ENCODE peak calls at places on chromosomes 13 and 19, in eight cellular contexts. Z is GM23338, N is PC-3, E is pancreas, J is lower lobe of right lung, P is psoas muscle, G is testis, Q is tibial nerve. I is an unnamed sample. For H3K4me1, the result is how much of the 10 kb centered on the place peaks cover.

GRCh38 chr13:57858376-57858775 is 226.8 kb downstream of the PCDH17 start:
- DNase-seq in N (no peak), P (no peak), J (no peak), Z (no peak), G (no peak), E (no peak), Q (no peak), I (no peak)

GRCh38 chr13:42333613-42334328 is 61.8 kb downstream of the AKAP11 start:
- DNase-seq in E (no peak), J (no peak), N (peak), P (no peak), Z (peak), G (peak), Q (no peak), I (no peak)

GRCh38 chr19:46614114-46614701 is 10.7 kb downstream of the PTGIR start:
- DNase-seq in Z (peak), E (peak), P (peak), J (peak), Q (peak), G (peak), N (peak), I (peak)

GRCh38 chr19:17841810-17842662 is 5.7 kb downstream of the JAK3 start:
- DNase-seq in P (peak), J (peak), Q (peak), G (peak), Z (peak), N (peak), E (peak), I (peak)

GRCh38 chr19:18708452-18709231 is 25.2 kb downstream of the CRTC1 start:
- DNase-seq in P (peak), N (no peak), G (no peak), Q (no peak), E (no peak), Z (no peak), J (no peak), I (peak)

GRCh38 chr13:25738342-25738771 is 313.5 kb downstream of the SHISA2 start:
- DNase-seq in J (no peak), P (no peak), E (no peak), Z (no peak), N (no peak), Q (no peak), G (no peak), I (no peak)

GRCh38 chr13:22883961-22884360 is 296.8 kb upstream of the SGCG start:
- DNase-seq in Q (no peak), N (no peak), E (no peak), J (no peak), G (no peak), P (no peak), Z (no peak), I (peak)

GRCh38 chr13:75749407-75749806 is 113.3 kb downstream of the LMO7 start:
- DNase-seq in P (peak), Z (peak), G (no peak), N (peak), Q (no peak), E (no peak), J (no peak), I (peak)

GRCh38 chr13:20882206-20882605 is 20.3 kb downstream of the XPO4 start:
- DNase-seq in P (no peak), G (no peak), Q (no peak), J (no peak), E (no peak), N (no peak), Z (peak), I (no peak)

GRCh38 chr19:16369664-16370576 is 45.3 kb downstream of the KLF2 start:
- DNase-seq in J (peak), P (peak), Q (no peak), N (no peak), G (no peak), Z (no peak), E (no peak), I (peak)

GRCh38 chr19:36916991-36917390 is 859 bp downstream of the ZNF568 start:
- DNase-seq in Q (no peak), G (peak), N (no peak), E (no peak), P (no peak), J (no peak), Z (peak), I (no peak)

GRCh38 chr19:48784527-48784926 is 26.3 kb downstream of the BCAT2 start:
- DNase-seq in N (peak), P (no peak), J (no peak), Q (no peak), G (no peak), Z (no peak), E (no peak), I (no peak)

GRCh38 chr13:66222127-66222526 is 1008.0 kb downstream of the PCDH9 start:
- DNase-seq in J (no peak), N (no peak), E (no peak), P (no peak), G (no peak), Q (no peak), Z (no peak), I (no peak)

GRCh38 chr13:73943137-73943964 is 190.9 kb downstream of the KLF12 start:
- DNase-seq in Q (no peak), Z (no peak), P (no peak), N (no peak), J (no peak), G (no peak), E (no peak), I (no peak)

GRCh38 chr19:39223703-39224279 is 19.7 kb upstream of the SYCN start:
- DNase-seq in G (no peak), J (no peak), E (no peak), P (no peak), Z (peak), N (peak), Q (no peak), I (no peak)

GRCh38 chr13:110407531-110407930 is 100.4 kb downstream of the COL4A2 start:
- DNase-seq in P (no peak), J (no peak), Q (no peak), Z (no peak), G (no peak), N (no peak), E (no peak), I (no peak)

GRCh38 chr13:110407021-110407420 is 99.9 kb downstream of the COL4A2 start:
- DNase-seq in Z (no peak), E (no peak), N (no peak), Q (no peak), G (no peak), P (no peak), J (no peak), I (no peak)

GRCh38 chr13:110410000-110410399 is 102.9 kb downstream of the COL4A2 start:
- DNase-seq in J (no peak), Q (no peak), E (no peak), G (no peak), P (no peak), N (no peak), Z (no peak), I (no peak)

GRCh38 chr13:110409581-110409992 is 102.5 kb downstream of the COL4A2 start:
- DNase-seq in J (no peak), Q (no peak), P (no peak), E (no peak), Z (no peak), N (peak), G (no peak), I (peak)

GRCh38 chr13:110408286-110408685 is 101.2 kb downstream of the COL4A2 start:
- DNase-seq in P (no peak), Z (no peak), G (no peak), E (no peak), N (no peak), Q (no peak), J (no peak), I (no peak)
- H3K4me1 ChIP-seq in P (under half), Z (under half), G (under half), E (under half), N (under half), Q (under half), J (half or more), I (under half)

GRCh38 chr19:7672522-7672921 is 3.7 kb downstream of the RETN start:
- DNase-seq in G (no peak), E (no peak), P (no peak), Q (no peak), Z (no peak), J (no peak), N (no peak), I (no peak)

GRCh38 chr19:7670790-7671189 is 1.9 kb downstream of the RETN start:
- DNase-seq in P (no peak), E (no peak), Q (no peak), N (no peak), Z (peak), J (no peak), G (no peak), I (no peak)

GRCh38 chr19:7670150-7670784 is 1.4 kb downstream of the RETN start:
- DNase-seq in Q (no peak), J (peak), Z (peak), N (no peak), G (peak), E (no peak), P (no peak), I (no peak)

GRCh38 chr19:7668842-7669241 is at the start of gene RETN:
- DNase-seq in J (no peak), Q (no peak), P (no peak), G (no peak), E (no peak), N (no peak), Z (no peak), I (no peak)

DNA sequence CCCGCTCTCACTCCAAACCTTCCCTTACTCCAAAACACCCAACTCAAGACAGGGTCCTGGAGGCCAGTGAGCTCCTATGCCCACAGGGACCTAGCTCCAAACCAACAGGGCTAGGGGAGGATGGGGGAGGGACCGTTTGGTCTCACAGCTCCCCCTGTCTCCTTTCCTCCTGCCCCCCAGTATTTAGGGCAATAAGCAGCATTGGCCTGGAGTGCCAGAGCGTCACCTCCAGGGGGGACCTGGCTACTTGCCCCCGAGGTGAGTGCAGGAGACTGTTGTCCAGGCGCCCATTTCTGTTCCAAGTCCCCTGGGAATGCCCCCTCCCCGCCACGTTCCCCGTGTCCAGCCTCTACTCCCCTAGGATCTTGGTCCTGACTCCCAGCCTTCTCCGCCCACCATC is 792 bp downstream of the RETN start:
- DNase-seq in N (no peak), E (no peak), Q (no peak), P (no peak), G (no peak), J (no peak), Z (no peak), I (no peak)
- H3K4me1 ChIP-seq in N (under half), E (under half), Q (under half), P (under half), G (under half), J (under half), Z (under half), I (under half)

GRCh38 chr19:2318923-2319322 is 9.5 kb downstream of the LSM7 start:
- DNase-seq in N (no peak), P (no peak), E (no peak), G (no peak), J (no peak), Q (no peak), Z (no peak), I (no peak)

GRCh38 chr19:2320939-2321338 is 7.4 kb downstream of the LSM7 start:
- DNase-seq in N (no peak), Q (no peak), J (no peak), P (no peak), G (no peak), Z (no peak), E (no peak), I (peak)

GRCh38 chr19:2317756-2318155 is 9.8 kb upstream of the LINGO3 start:
- DNase-seq in J (no peak), G (no peak), Q (no peak), P (no peak), N (no peak), E (no peak), Z (no peak), I (no peak)

GRCh38 chr19:2320057-2320456 is 8.3 kb downstream of the LSM7 start:
- DNase-seq in E (no peak), N (no peak), P (no peak), Z (no peak), Q (no peak), G (no peak), J (no peak), I (no peak)

GRCh38 chr19:2319551-2319950 is 8.8 kb downstream of the LSM7 start:
- DNase-seq in Z (no peak), J (no peak), P (no peak), N (no peak), G (no peak), E (no peak), Q (no peak), I (no peak)
- H3K4me1 ChIP-seq in Z (under half), J (under half), P (under half), N (under half), G (under half), E (under half), Q (under half), I (under half)

DNA sequence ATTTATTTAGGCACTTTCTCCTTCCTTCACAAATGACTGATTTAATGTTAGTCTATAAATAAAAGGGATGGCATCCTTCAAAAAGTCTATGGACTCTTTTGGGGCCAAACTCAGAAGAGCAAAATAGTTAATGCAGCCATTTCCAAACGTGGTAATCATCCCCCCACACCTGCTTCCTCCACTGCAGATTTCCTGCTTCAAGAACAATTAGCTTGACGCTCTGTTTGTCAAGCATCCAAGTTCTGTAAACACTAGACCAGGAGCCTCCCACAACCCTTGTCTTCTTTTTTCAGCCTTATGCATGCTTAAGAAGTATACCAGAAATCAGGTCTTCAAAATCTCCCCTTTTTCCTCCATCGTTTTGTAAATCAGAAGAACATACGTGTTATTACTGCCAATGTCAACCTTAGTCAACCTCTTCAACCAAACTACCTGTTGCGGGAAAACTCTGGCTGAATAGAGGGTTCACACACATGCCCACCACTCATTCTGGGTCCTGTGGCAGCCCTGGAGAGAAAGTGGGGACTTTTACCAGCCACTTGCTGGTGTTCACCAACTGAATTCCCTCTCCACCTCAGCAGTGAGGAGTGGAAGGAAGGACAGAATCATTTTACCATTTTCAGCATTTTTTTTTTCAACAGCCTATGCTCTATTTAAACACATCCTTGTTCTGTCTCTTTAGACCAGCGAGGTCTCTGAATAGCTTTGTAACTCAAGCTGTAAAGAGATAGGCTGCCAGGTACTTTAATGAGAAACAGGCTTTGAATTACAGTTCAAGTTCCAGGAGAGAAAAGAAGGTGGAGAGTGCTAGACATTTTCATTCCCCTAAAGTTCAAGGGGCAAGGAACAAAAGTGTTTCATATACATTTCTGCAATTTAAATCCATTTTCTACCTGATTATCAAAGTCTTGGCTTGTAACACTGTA is 39.1 kb downstream of the EFNB2 start:
- DNase-seq in P (no peak), N (no peak), Z (no peak), G (no peak), J (no peak), E (no peak), Q (no peak), I (no peak)
- H3K4me1 ChIP-seq in P (half or more), N (under half), Z (under half), G (under half), J (half or more), E (under half), Q (under half), I (under half)

DNA sequence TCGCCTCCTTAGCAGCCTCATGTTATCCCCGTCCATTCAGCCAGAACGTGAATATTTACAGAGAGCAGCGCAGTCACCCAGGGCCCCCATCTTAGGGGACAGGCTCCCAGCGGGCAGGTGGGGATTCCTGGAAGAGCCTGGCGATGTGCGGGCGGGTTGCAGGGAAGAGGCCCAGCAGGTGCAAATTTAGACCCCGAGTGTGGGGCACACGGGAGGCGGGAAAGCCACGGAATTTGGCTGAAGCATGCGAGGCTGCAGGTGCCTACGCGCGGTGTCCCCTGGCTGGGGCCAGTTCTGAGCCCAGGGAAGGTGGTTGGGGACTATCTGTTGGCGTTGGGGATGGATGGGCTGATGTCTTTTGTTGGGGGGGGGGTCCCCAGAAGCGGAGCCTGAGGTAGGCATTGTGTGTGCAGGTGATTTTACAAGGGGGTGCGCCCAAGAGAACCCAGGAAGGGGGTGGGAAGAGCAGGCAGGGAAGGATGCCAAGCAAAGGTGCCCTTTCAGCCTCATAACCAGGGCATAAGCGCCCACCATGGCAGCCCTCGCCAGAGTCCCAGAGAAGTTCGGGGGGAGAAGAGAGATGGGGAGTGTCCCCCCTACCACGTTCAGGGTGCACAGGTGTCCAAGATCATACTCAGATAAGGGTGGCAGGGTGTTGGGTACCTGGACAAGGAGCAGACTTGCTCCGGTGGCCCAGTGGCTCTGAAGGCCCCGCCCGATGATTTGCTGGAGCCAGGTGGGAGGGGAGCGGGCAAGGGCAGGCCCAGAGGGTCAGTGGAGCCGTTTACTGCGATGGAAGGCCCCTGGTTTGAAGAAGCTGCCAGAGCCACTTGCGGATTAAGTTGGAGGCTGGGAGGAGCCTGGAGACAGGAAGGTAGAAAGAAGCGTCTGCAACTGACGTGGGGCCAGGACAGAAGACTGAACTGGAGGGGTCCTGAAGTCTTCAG is 1.2 kb downstream of the TPGS1 start:
- DNase-seq in G (no peak), Z (no peak), J (peak), Q (no peak), E (peak), N (no peak), P (no peak), I (no peak)
- H3K4me1 ChIP-seq in G (under half), Z (under half), J (under half), Q (under half), E (under half), N (under half), P (under half), I (under half)

GRCh38 chr19:51127755-51128154 is 3.0 kb downstream of the SIGLEC9 start:
- DNase-seq in G (no peak), J (no peak), E (no peak), Z (no peak), Q (peak), N (peak), P (no peak), I (no peak)

GRCh38 chr19:51128227-51128626 is 3.5 kb downstream of the SIGLEC9 start:
- DNase-seq in P (no peak), N (no peak), J (no peak), E (no peak), G (no peak), Q (no peak), Z (no peak), I (no peak)

GRCh38 chr19:51127032-51127431 is 2.3 kb downstream of the SIGLEC9 start:
- DNase-seq in Q (no peak), J (no peak), E (no peak), G (no peak), P (no peak), N (no peak), Z (no peak), I (no peak)

GRCh38 chr19:51131780-51132680 is 7.3 kb downstream of the SIGLEC9 start:
- DNase-seq in G (peak), Z (peak), P (no peak), J (peak), N (no peak), E (no peak), Q (peak), I (no peak)

GRCh38 chr19:51129716-51130115 is 5.0 kb downstream of the SIGLEC9 start:
- DNase-seq in P (no peak), J (no peak), Z (no peak), E (no peak), G (no peak), Q (no peak), N (no peak), I (no peak)
- H3K4me1 ChIP-seq in P (under half), J (under half), Z (under half), E (under half), G (under half), Q (under half), N (under half), I (under half)

GRCh38 chr19:13005253-13005652 is 10.0 kb downstream of the NFIX start:
- DNase-seq in Z (no peak), E (no peak), P (no peak), J (no peak), Q (no peak), N (no peak), G (no peak), I (no peak)

GRCh38 chr19:13004273-13004672 is 9.0 kb downstream of the NFIX start:
- DNase-seq in G (no peak), Q (no peak), N (no peak), E (no peak), J (no peak), P (no peak), Z (no peak), I (no peak)

GRCh38 chr19:13007292-13008045 is 12.2 kb downstream of the NFIX start:
- DNase-seq in J (peak), P (peak), Q (peak), Z (no peak), E (peak), G (peak), N (no peak), I (no peak)

GRCh38 chr19:13006431-13007281 is 11.4 kb downstream of the NFIX start:
- DNase-seq in G (no peak), P (peak), E (no peak), Q (no peak), Z (no peak), N (no peak), J (no peak), I (no peak)

DNA sequence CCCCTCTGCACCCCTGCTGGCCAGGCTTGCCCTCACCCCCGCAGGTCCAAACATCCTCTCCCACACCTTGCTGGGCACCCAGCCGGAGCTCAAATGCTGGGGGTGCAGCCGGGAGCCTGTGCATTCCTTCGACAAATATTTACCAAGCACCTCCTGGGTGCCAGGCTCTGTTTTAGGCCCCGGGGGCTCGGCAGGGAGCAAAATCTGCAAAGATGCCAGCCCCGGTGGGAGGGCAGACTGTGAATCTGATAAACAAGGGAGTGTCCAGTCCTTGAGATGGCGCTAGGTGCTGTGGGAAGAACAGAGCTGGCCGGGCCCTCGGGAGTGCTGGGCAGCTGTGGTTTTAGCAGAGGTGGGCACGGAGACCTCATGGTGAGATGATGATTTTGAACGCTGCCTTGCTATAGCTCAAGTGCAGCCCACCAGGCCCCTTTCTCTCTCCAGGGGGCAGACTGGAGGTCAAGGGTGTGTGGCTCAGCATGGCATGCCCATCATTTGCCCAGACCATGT is 10.6 kb downstream of the NFIX start:
- DNase-seq in E (no peak), N (no peak), J (no peak), Z (no peak), Q (no peak), G (no peak), P (no peak), I (no peak)
- H3K4me1 ChIP-seq in E (under half), N (under half), J (half or more), Z (under half), Q (under half), G (half or more), P (half or more), I (under half)

I was measured in kidney.